ENCODE peak calls at places on chromosomes 5 and 9, in eight cellular contexts. Q is fibroblast of lung, R is K562, J is astrocyte, I is PC-9, L is neural progenitor cell, F is GM23338, E is PC-3. V is an unnamed sample.

GRCh38 chr5:164335837-164336236 is 830.4 kb downstream of the MAT2B start:
- DNase-seq in E (peak; percentile 60), Q (peak; percentile 87), L (no peak), I (peak; percentile 36), J (peak; percentile 82), F (no peak), R (peak; percentile 53), V (no peak)

GRCh38 chr5:80516826-80517225 is 28.9 kb downstream of the FAM151B start:
- DNase-seq in E (peak; percentile 83), L (no peak), I (peak; percentile 84), J (peak; percentile 91), F (no peak), R (peak; percentile 14), Q (peak; percentile 91), V (no peak)

GRCh38 chr9:34437006-34437925 is 21.1 kb downstream of the FAM219A start:
- DNase-seq in Q (peak; percentile 65), R (peak; percentile 76), I (peak; percentile 50), L (peak; percentile 86), J (peak; percentile 47), E (peak; percentile 79), F (peak; percentile 95), V (peak; percentile 61)

GRCh38 chr5:180441577-180441976 is 52.6 kb upstream of the CNOT6 start:
- DNase-seq in R (no peak), E (no peak), L (no peak), F (peak; percentile 14), Q (no peak), I (peak; percentile 55), J (no peak), V (no peak)

GRCh38 chr9:76717176-76717575 is 47.1 kb upstream of the PCA3 start:
- DNase-seq in L (no peak), F (no peak), E (no peak), I (no peak), R (no peak), J (no peak), Q (peak; percentile 5), V (no peak)

GRCh38 chr5:169423580-169424278 is 122.8 kb upstream of the SLIT3 start:
- DNase-seq in R (no peak), I (no peak), J (no peak), E (peak; percentile 46), Q (peak; percentile 25), F (no peak), L (no peak), V (no peak)

GRCh38 chr5:78009937-78010527 is 233.9 kb upstream of the TBCA start:
- DNase-seq in E (no peak), F (no peak), Q (peak; percentile 85), J (peak; percentile 80), R (no peak), L (no peak), I (no peak), V (no peak)

GRCh38 chr5:169347786-169348185 is 46.8 kb upstream of the SLIT3 start:
- DNase-seq in R (no peak), Q (peak; percentile 53), J (peak; percentile 51), E (no peak), L (no peak), I (no peak), F (no peak), V (no peak)

GRCh38 chr9:84990416-84990815 is 320.9 kb downstream of the NTRK2 start:
- DNase-seq in I (no peak), F (no peak), E (no peak), Q (peak; percentile 46), L (peak; percentile 24), R (no peak), J (peak; percentile 41), V (no peak)

GRCh38 chr5:171992305-171992704 is 14.1 kb downstream of the FBXW11 start:
- DNase-seq in I (no peak), L (no peak), Q (no peak), R (no peak), F (no peak), E (no peak), J (no peak), V (no peak)

DNA sequence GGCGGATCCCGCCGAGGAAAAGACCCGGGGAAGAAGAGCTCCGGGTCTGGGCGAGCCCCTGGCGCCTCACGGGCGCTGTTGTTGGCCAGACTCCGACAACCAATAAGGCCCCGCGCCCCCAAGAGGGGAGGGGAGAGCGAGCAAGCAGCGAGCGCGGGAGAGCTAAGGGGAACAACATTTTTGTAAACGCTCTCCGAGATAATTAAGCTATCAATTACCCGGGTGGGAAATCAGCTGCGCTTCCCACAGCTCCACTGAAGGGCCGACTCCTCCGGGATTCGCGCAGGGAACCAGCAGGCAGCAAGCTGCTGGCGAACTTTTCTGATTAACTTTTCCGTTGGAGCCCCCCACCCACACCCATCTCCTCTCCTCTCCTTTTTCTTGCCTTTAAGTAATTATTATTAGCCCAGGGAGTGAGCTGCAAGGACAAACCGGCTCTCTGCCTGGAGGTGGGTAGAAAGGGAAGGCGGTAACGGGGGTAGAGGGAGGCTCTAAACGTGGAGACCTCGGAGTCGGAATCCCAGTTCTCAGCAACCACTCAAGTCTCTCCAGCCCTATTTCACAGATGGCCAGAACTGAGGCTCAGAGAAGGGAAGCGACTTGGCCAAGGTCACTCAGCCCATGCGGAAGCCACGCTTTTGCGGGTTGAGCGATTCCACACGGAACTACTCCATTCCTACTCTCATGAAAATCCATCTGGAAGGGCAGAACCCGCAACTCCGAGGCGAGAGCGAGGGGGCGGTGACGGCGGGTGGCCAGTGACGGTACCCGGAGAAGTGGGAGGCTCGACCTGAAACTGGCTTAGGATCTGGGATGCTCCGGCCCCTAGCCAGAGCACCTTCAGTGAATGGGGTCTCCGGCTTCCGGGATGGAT is 1.3 kb downstream of the ASTN2 start:
- DNase-seq in F (peak; percentile 82), L (peak; percentile 83), R (no peak), I (no peak), Q (no peak), E (no peak), J (no peak), V (no peak)
- TF ChIP-seq EZH2 in F (peak; percentile 23), L (peak; percentile 54), R (no peak), I (no peak), Q (peak; percentile 90), E (no peak), J (peak; percentile 81), V (no peak)

GRCh38 chr5:129392681-129393080 is 67.4 kb upstream of the ADAMTS19 start:
- DNase-seq in R (no peak), F (no peak), J (peak; percentile 30), I (no peak), L (no peak), Q (peak; percentile 43), E (no peak), V (no peak)
- H3K4me3 ChIP-seq in R (no peak overlapping the region), F (no peak overlapping the region), J (no peak overlapping the region), I (no peak overlapping the region), L (no peak overlapping the region), Q (no peak overlapping the region), E (no peak overlapping the region), V (no peak overlapping the region)

DNA sequence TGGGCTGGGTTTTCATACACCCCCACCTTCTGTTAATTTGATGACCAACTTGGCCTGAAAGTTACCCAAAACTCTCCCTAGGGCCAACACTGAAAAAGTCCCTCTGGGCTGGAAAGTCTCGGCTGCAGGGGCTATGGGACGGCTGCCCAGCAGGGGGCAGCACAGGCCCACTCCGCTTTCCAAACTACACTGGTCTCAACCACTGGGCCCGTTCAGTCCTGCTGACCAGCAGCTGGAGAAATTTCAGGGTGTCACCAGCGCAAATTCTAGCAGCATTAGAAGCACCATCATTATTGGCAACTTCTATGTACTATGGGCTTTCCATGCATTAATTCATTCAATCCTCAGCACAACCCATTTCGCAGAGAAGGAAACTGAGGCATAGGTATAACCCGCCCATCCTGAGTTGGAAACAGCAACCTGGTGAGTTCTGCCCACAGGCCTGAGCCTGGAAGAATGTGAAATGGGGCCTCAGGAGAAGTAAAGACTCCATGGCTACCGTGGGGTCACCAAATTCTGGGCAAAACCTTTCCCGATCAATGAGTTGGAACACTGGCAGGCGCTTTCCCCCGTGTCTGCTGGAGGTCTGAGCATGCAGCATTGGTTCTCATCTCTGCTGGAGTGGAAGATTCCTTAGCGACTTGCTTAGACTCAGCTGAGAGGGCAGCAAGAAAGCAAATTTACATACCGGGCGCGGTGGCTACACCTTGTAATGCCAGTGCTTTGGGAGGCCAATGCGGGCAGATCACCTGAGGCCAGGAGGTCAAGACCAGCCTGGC is 9.7 kb downstream of the ORM2 start:
- DNase-seq in I (no peak), E (peak; percentile 65), Q (peak; percentile 29), R (peak; percentile 72), J (no peak), F (peak; percentile 79), L (peak; percentile 71), V (peak; percentile 45)
- H3K36me3 ChIP-seq in I (no peaks in the 10 kb centered on the region), E (no peaks in the 10 kb centered on the region), Q (peaks cover 18% of the 10 kb centered on the region), R (peaks cover 6% of the 10 kb centered on the region), J (peaks cover 7% of the 10 kb centered on the region), F (peaks cover under 1% of the 10 kb centered on the region), L (no peaks in the 10 kb centered on the region), V (peaks cover 95% of the 10 kb centered on the region)

GRCh38 chr5:134046330-134046729 is 41.6 kb upstream of the VDAC1 start:
- DNase-seq in L (no peak), R (no peak), E (no peak), F (no peak), J (no peak), I (no peak), Q (no peak), V (no peak)
- TF ChIP-seq EZH2 in L (no peak), R (no peak), E (no peak), F (no peak), J (no peak), I (no peak), Q (no peak), V (no peak)

DNA sequence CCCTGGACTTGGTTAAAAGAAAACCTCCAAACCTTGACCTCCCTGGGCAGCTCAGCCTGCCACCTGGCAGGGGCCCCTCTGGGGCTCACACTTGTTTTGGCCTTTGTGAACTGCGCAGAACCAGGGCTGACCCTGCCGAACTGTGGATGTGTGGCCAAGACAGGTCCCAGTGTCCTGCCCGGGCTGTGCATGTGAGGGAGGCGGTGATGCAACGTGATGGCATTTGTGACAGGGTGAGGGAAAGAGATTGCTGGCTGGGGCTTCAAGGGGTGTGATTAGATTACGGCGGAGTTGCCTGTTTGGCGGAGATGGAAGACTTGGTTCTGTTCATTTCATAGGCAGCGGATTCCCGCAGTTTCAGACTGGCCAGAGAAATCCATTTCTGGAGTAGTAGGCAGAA is 30.4 kb upstream of the NKX2-5 start:
- DNase-seq in F (no peak), I (no peak), R (no peak), L (no peak), J (no peak), E (no peak), Q (no peak), V (no peak)
- H3K4me3 ChIP-seq in F (no peak overlapping the region), I (no peak overlapping the region), R (no peak overlapping the region), L (no peak overlapping the region), J (no peak overlapping the region), E (no peak overlapping the region), Q (no peak overlapping the region), V (no peak overlapping the region)